ENCODE peak calls at places on chromosomes 2 and 18, in seven cellular contexts. B, U, A, S, V, H and P are unnamed samples.

GRCh38 chr2:162029287-162029901 is 44.6 kb downstream of the DPP4 start:
- DNase-seq in B (peak; percentile 38), U (peak; percentile 88), A (peak; percentile 39), S (no peak), V (no peak), H (no peak), P (peak; percentile 88)

GRCh38 chr2:21279525-21279924 is 155.8 kb downstream of the TDRD15 start:
- DNase-seq in B (no peak), U (no peak), A (no peak), S (no peak), V (no peak), H (no peak), P (no peak)

GRCh38 chr2:128605421-128605820 is 286.8 kb upstream of the HS6ST1 start:
- DNase-seq in B (no peak), U (no peak), A (no peak), S (no peak), V (no peak), H (no peak), P (no peak)

GRCh38 chr2:10814571-10815331 is 2.2 kb upstream of the PDIA6 start:
- DNase-seq in B (no peak), U (no peak), A (no peak), S (no peak), V (no peak), H (peak; percentile 42), P (no peak)

GRCh38 chr18:76450912-76451421 is 44.1 kb downstream of the ZNF516 start:
- DNase-seq in B (peak; percentile 59), U (peak; percentile 83), A (peak; percentile 25), S (no peak), V (no peak), H (peak; percentile 65), P (peak; percentile 50)

GRCh38 chr2:1653956-1654695 is 90.2 kb downstream of the PXDN start:
- DNase-seq in B (no peak), U (peak; percentile 77), A (no peak), S (no peak), V (no peak), H (no peak), P (peak; percentile 41)

GRCh38 chr2:36455788-36456187 is 100.2 kb downstream of the CRIM1 start:
- DNase-seq in B (no peak), U (peak; percentile 66), A (no peak), S (no peak), V (no peak), H (peak; percentile 51), P (peak; percentile 61)

GRCh38 chr2:134234535-134234934 is 19.3 kb upstream of the MGAT5 start:
- DNase-seq in B (peak; percentile 64), U (no peak), A (no peak), S (no peak), V (no peak), H (peak; percentile 31), P (no peak)

GRCh38 chr18:58453913-58454317 is 175.0 kb downstream of the ALPK2 start:
- DNase-seq in B (no peak), U (no peak), A (no peak), S (no peak), V (no peak), H (no peak), P (no peak)

GRCh38 chr18:58048243-58048642 is 4.2 kb downstream of the NEDD4L start:
- DNase-seq in B (no peak), U (no peak), A (no peak), S (no peak), V (no peak), H (no peak), P (no peak)